ENCODE peak calls at places on chromosomes 5 and 9, in six cellular contexts. A is PC-3, T is tibial nerve, W is DND-41, H is PC-9, V is GM23338. C is an unnamed sample.

GRCh38 chr9:72193478-72193881 is 44.2 kb downstream of the GDA start:
- DNase-seq in A (no peak), T (no peak), W (no peak), H (no peak), V (peak), C (no peak)

GRCh38 chr5:169757016-169757415 is 119.9 kb downstream of the DOCK2 start:
- DNase-seq in A (no peak), T (no peak), W (no peak), H (no peak), V (no peak), C (no peak)

GRCh38 chr5:39714036-39714698 is 289.4 kb upstream of the DAB2 start:
- DNase-seq in A (peak), T (no peak), W (peak), H (peak), V (peak), C (peak)

GRCh38 chr9:19787672-19788071 is 1.2 kb downstream of the SLC24A2 start:
- DNase-seq in A (no peak), T (no peak), W (no peak), H (no peak), V (no peak), C (no peak)

GRCh38 chr9:121558423-121558950 is 58.8 kb upstream of the GGTA1 start:
- DNase-seq in A (no peak), T (no peak), W (no peak), H (peak), V (no peak), C (no peak)

GRCh38 chr5:39712316-39713223 is 287.8 kb upstream of the DAB2 start:
- DNase-seq in A (peak), T (no peak), W (no peak), H (no peak), V (no peak), C (no peak)

GRCh38 chr5:61866930-61867329 is 439.1 kb upstream of the KIF2A start:
- DNase-seq in A (peak), T (no peak), W (no peak), H (no peak), V (no peak), C (no peak)

GRCh38 chr5:172795401-172795977 is 24.5 kb upstream of the DUSP1 start:
- DNase-seq in A (no peak), T (peak), W (no peak), H (no peak), V (peak), C (peak)

GRCh38 chr9:86034863-86035734 is 64.3 kb downstream of the GOLM1 start:
- DNase-seq in A (peak), T (no peak), W (no peak), H (no peak), V (peak), C (no peak)

GRCh38 chr9:96674914-96675538 is 19.9 kb upstream of the PRXL2C start:
- DNase-seq in A (peak), T (no peak), W (no peak), H (peak), V (no peak), C (no peak)

GRCh38 chr5:42268630-42269029 is 154.6 kb upstream of the GHR start:
- DNase-seq in A (peak), T (no peak), W (no peak), H (no peak), V (no peak), C (no peak)

GRCh38 chr9:125763373-125763772 is 16.2 kb downstream of the PBX3 start:
- DNase-seq in A (peak), T (no peak), W (no peak), H (no peak), V (peak), C (no peak)

DNA sequence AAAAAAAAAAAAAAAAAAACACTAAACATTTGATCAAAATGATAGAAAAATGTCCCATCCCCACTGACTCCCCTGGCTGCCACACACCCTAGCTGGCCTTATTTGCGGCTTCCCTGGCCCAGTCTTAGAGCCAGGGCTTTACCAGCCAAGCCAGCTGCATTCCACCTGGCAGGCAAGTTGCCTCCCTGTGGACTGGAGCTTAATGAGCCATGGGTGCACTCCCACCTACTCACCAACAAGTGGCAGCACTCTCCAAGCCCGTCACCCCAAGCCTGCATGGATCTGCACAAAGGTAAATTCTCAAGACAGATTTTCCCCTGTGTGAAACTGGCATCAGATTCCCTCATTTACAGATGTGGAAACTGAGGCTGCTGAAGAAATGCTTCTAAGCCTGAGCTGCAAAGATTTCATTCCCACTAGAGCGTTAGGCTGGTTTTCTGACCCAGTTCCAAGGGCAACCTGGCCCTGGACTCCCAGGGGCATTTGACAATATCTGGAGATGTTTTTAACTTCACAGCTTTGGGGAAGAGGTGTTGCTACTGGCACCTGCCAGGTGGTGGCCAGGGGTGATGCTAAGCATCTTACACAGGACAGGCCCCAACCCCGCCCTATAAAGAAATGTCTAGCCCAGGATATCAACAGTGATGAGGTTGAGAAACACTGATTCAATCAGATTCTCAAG is 21.9 kb upstream of the VDAC1 start:
- DNase-seq in A (peak), T (no peak), W (peak), H (peak), V (peak), C (no peak)
- TF ChIP-seq CTCF in A (peak), T (peak), W (peak), H (peak), V (peak), C (peak)

DNA sequence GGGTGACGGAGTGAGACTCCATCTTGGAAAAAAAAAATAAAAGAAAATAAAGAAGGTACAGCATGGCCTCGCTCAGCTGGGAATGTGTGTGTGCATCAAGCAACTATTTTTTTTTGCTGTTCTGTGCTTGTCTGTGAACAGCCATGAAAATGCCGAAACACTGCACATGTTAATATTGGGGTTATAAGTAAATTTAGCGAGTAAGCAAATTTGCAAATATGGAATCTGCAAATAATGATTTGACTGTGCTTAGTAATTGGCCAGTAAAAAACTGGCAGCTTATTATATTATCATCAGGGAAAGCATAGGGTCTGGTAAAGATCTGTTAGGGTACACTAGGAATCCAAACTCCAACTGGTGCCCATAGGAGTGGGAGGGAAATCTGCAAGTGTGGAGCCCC is 278.1 kb upstream of the KLF4 start:
- DNase-seq in A (no peak), T (no peak), W (no peak), H (no peak), V (no peak), C (no peak)
- TF ChIP-seq CTCF in A (no peak), T (no peak), W (no peak), H (no peak), V (no peak), C (no peak)

DNA sequence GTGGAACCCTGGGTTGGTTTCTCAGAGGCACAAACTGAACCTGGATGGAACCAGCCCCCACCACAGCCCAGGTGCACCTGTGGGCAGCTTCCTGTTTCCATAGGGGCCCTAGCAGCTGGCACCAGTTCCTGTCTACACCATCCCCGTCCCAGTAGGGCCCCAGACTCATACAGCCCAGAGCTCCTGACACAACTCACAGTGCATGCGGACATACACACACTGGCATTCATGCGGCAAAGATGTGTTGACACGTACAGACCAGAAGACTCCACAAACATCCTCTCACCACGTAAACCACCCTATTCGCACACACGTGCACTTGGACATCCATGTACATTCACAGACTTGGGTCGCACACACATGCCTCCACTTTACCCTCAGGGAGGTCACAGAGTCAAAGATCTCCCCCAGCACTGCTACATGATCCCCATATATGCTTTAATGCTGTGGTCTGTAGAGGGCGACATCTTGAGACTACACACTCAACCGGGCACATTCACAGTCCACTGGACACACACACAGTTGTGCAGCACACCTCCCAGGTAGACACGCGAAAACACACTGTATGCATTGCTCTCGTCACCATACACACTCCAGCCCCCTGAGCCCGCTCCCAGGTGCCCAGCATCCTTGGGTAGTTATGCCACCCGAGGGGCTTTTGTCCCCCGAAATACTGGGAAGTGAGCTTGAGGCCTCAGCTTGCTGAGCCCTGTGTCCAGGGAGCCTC is 22.4 kb downstream of the CXXC5 start:
- DNase-seq in A (no peak), T (no peak), W (peak), H (no peak), V (no peak), C (no peak)
- TF ChIP-seq CTCF in A (peak), T (no peak), W (peak), H (no peak), V (peak), C (no peak)

GRCh38 chr9:130320697-130321080 is 55.1 kb downstream of the HMCN2 start:
- DNase-seq in A (peak), T (no peak), W (no peak), H (no peak), V (peak), C (no peak)
- TF ChIP-seq CTCF in A (peak), T (no peak), W (no peak), H (no peak), V (peak), C (no peak)

GRCh38 chr9:92342825-92343488 is 17.2 kb downstream of the CENPP start:
- DNase-seq in A (peak), T (no peak), W (no peak), H (no peak), V (no peak), C (no peak)
- TF ChIP-seq CTCF in A (no peak), T (peak), W (no peak), H (peak), V (no peak), C (peak)

GRCh38 chr9:95073918-95074317 is 243.6 kb downstream of the FANCC start:
- DNase-seq in A (no peak), T (no peak), W (no peak), H (no peak), V (no peak), C (no peak)

GRCh38 chr9:95071450-95071849 is 246.1 kb downstream of the FANCC start:
- DNase-seq in A (no peak), T (no peak), W (no peak), H (no peak), V (no peak), C (no peak)

GRCh38 chr9:95071925-95072324 is 245.6 kb downstream of the FANCC start:
- DNase-seq in A (no peak), T (no peak), W (no peak), H (no peak), V (no peak), C (no peak)

GRCh38 chr9:95074632-95075269 is 242.8 kb downstream of the FANCC start:
- DNase-seq in A (no peak), T (no peak), W (no peak), H (no peak), V (no peak), C (no peak)

GRCh38 chr9:95073042-95073607 is 244.4 kb downstream of the FANCC start:
- DNase-seq in A (peak), T (no peak), W (no peak), H (no peak), V (peak), C (no peak)
- TF ChIP-seq CTCF in A (peak), T (peak), W (no peak), H (no peak), V (peak), C (no peak)

DNA sequence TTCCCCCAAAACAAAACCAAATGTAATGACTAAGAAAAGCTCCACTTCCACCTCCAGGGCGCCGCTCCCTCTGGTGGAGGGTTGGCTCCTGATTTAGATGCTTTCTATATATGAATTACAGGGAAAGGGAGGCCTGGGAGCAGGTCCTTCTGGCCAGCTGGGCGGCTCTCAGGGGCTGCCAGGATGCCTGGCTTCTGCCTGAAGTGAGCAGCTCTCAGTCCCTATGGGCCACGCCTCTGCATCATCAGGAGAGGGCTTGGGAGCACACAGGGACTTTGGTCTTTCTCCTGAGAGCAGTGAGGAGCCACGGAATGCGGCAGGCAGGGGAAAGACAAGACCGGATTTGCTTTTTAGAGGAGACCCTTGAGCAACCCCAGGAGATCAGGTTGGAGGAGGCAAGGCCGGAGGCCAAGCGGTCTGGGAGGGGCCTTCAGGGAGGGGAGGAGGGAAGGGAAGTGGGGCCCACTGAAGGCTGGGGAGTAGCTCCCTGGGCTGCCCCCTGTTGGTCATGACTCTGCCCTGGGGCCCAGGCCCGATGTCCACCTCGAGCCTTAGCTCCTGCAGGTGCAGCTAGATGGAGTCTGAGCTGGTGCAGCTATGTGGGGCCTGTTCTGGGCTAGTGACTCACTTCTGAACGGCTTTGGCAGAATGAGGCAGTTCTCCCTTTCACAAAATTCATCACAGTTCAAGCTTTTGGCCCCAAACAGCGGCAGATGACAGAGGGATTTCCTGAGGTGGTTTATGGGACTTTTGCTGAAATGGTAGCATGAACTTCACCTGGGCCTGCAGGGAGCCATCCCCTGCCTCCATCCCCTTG is 11.3 kb upstream of the GRHPR start:
- DNase-seq in A (no peak), T (no peak), W (no peak), H (no peak), V (peak), C (no peak)
- TF ChIP-seq CTCF in A (peak), T (no peak), W (peak), H (peak), V (peak), C (no peak)

GRCh38 chr5:135203593-135204036 is 169.6 kb upstream of the PITX1 start:
- DNase-seq in A (peak), T (no peak), W (no peak), H (peak), V (peak), C (no peak)
- TF ChIP-seq CTCF in A (peak), T (no peak), W (peak), H (peak), V (peak), C (no peak)

C was measured in mesothelial cell of epicardium.